ENCODE peak calls at places on chromosomes 7 and 10, in seven cellular contexts. One of them, this sample, is unnamed.

GRCh38 chr10:86403183-86403797 is 36.7 kb upstream of the GRID1 start:
- DNase-seq in PC-3: no peak
- DNase-seq in NCI-H187: no peak
- DNase-seq in OCI-M1: no peak
- DNase-seq in hippocampal formation: no peak
- DNase-seq in neural crest cell: no peak
- DNase-seq in GM12865: no peak
- DNase-seq in this sample: no peak

GRCh38 chr10:123643315-123643714 is 22.8 kb upstream of the GPR26 start:
- DNase-seq in PC-3: no peak
- DNase-seq in NCI-H187: no peak
- DNase-seq in OCI-M1: no peak
- DNase-seq in hippocampal formation: no peak
- DNase-seq in neural crest cell: no peak
- DNase-seq in GM12865: no peak
- DNase-seq in this sample: no peak

GRCh38 chr10:60334991-60335390 is 54.7 kb downstream of the ANK3 start:
- DNase-seq in PC-3: no peak
- DNase-seq in NCI-H187: no peak
- DNase-seq in OCI-M1: no peak
- DNase-seq in hippocampal formation: no peak
- DNase-seq in neural crest cell: no peak
- DNase-seq in GM12865: no peak
- DNase-seq in this sample: no peak

GRCh38 chr7:44631458-44632115 is 25.2 kb downstream of the OGDH start:
- DNase-seq in PC-3: no peak
- DNase-seq in NCI-H187: no peak
- DNase-seq in OCI-M1: no peak
- DNase-seq in hippocampal formation: no peak
- DNase-seq in neural crest cell: no peak
- DNase-seq in GM12865: no peak
- DNase-seq in this sample: no peak

GRCh38 chr10:120891367-120891766 is 40.2 kb downstream of the WDR11 start:
- DNase-seq in PC-3: no peak
- DNase-seq in NCI-H187: no peak
- DNase-seq in OCI-M1: peak; percentile 32
- DNase-seq in hippocampal formation: no peak
- DNase-seq in neural crest cell: no peak
- DNase-seq in GM12865: no peak
- DNase-seq in this sample: no peak

GRCh38 chr7:26653430-26653911 is 210.9 kb downstream of the SKAP2 start:
- DNase-seq in PC-3: peak; percentile 90
- DNase-seq in NCI-H187: peak; percentile 1
- DNase-seq in OCI-M1: no peak
- DNase-seq in hippocampal formation: no peak
- DNase-seq in neural crest cell: no peak
- DNase-seq in GM12865: no peak
- DNase-seq in this sample: peak; percentile 33

GRCh38 chr10:53403688-53404087 is 631.1 kb upstream of the MBL2 start:
- DNase-seq in PC-3: peak; percentile 37
- DNase-seq in NCI-H187: no peak
- DNase-seq in OCI-M1: peak; percentile 42
- DNase-seq in hippocampal formation: peak; percentile 1
- DNase-seq in neural crest cell: no peak
- DNase-seq in GM12865: no peak
- DNase-seq in this sample: no peak

GRCh38 chr7:136528329-136528728 is 340.1 kb upstream of the CHRM2 start:
- DNase-seq in PC-3: peak; percentile 53
- DNase-seq in NCI-H187: no peak
- DNase-seq in OCI-M1: no peak
- DNase-seq in hippocampal formation: no peak
- DNase-seq in neural crest cell: no peak
- DNase-seq in GM12865: no peak
- DNase-seq in this sample: peak; percentile 26